ENCODE peak calls at places on chromosome 12, in seven cellular contexts. S is OCI-LY7, Y is PC-9, Z is neural progenitor cell, J is HepG2, O is endothelial cell of umbilical vein, G is IMR-90. B is an unnamed sample.

GRCh38 chr12:56104815-56105476 is 587 bp downstream of the PA2G4 start:
- DNase-seq in J (no peak), G (no peak), S (peak; percentile 47), O (peak; percentile 32), Z (no peak), Y (no peak), B (no peak)

GRCh38 chr12:53754196-53754595 is 2.4 kb upstream of the CISTR start:
- DNase-seq in G (no peak), Z (no peak), S (peak; percentile 81), Y (no peak), O (no peak), J (no peak), B (no peak)

GRCh38 chr12:70646850-70647249 is 9.6 kb upstream of the PTPRB start:
- DNase-seq in Z (no peak), S (no peak), J (no peak), O (peak; percentile 41), Y (no peak), G (peak; percentile 85), B (no peak)

GRCh38 chr12:47985596-47986265 is 18.5 kb downstream of the COL2A1 start:
- DNase-seq in G (no peak), O (no peak), Z (no peak), S (no peak), J (no peak), Y (no peak), B (peak; percentile 71)

GRCh38 chr12:88958153-88958552 is 377.9 kb upstream of the KITLG start:
- DNase-seq in S (no peak), O (no peak), G (no peak), Y (no peak), Z (no peak), J (peak; percentile 46), B (no peak)

GRCh38 chr12:95838125-95838524 is 20.6 kb upstream of the SNRPF start:
- DNase-seq in S (no peak), G (peak; percentile 72), Y (peak; percentile 24), J (peak; percentile 49), Z (no peak), O (peak; percentile 8), B (no peak)

GRCh38 chr12:91778938-91779400 is 366.7 kb downstream of the BTG1 start:
- DNase-seq in S (no peak), G (peak; percentile 88), Z (no peak), J (peak; percentile 29), O (peak; percentile 55), Y (peak; percentile 61), B (peak; percentile 51)

GRCh38 chr12:23098110-23099049 is 473.4 kb downstream of the ETNK1 start:
- DNase-seq in J (no peak), G (no peak), O (no peak), Z (no peak), Y (no peak), S (no peak), B (no peak)

GRCh38 chr12:109387425-109388166 is 39.9 kb downstream of the MYO1H start:
- DNase-seq in Y (peak; percentile 4), J (peak; percentile 73), G (peak; percentile 13), S (peak; percentile 57), O (peak; percentile 16), Z (peak; percentile 57), B (no peak)

GRCh38 chr12:131754184-131754583 is 43.3 kb downstream of the SFSWAP start:
- DNase-seq in S (no peak), Y (no peak), G (no peak), Z (no peak), J (no peak), O (no peak), B (peak; percentile 17)
- H3K4me1 ChIP-seq in S (no peaks in the 10 kb centered on the region), Y (no peaks in the 10 kb centered on the region), G (no peaks in the 10 kb centered on the region), Z (peaks cover 6% of the 10 kb centered on the region), J (no peaks in the 10 kb centered on the region), O (no peaks in the 10 kb centered on the region), B (no peaks in the 10 kb centered on the region)

DNA sequence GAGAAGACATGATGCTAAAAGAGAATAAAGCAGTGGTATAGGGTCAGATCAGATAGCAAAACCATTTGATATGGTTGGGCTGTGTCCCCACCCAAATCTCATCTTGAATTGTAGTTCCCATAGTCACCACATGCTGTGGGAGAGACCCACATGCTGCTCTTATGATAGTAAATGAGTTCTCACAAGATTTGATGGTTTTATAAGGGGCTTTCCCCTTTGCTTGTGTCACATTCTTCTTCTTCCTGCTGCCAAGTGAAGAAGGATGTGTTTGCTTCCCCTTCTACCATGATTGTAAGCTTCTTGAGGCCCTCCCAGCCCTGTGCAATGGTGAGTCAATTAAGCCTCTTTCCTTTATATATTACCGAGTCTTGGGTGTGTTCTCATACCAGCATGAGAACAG is 49.4 kb downstream of the SLC16A7 start:
- DNase-seq in J (no peak), Y (no peak), O (no peak), G (no peak), S (no peak), Z (no peak), B (no peak)
- TF ChIP-seq CTCF in J (no peak), Y (no peak), O (no peak), G (no peak), S (no peak), Z (no peak), B (no peak)

DNA sequence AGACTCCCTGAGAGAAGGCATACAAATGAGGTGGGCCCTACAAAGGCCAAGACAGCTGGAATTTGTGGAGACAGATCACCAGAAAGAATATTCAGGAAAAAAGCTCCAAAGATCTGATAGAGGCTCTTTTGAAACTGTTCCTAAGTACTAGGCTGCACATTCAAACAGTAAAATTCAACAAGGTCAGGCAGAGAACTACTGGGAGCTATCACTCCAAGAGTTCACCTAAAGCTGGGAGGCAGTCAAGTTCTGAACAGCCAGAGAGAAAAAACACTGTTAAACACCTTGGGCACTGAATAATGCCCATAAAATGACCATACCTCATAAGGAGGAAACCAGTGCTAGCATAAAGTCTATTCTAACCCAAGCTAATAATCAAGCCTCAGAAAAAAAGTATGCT is 28.6 kb downstream of the MED13L start:
- DNase-seq in J (no peak), G (no peak), Z (no peak), S (no peak), O (no peak), Y (no peak), B (no peak)
- H4K20me1 ChIP-seq in J (peaks cover 11% of the 10 kb centered on the region), G (peaks cover 73% of the 10 kb centered on the region), Z (peaks cover 53% of the 10 kb centered on the region), S (peaks cover 6% of the 10 kb centered on the region), O (peaks cover 37% of the 10 kb centered on the region), Y (peaks cover 21% of the 10 kb centered on the region), B (peaks cover 70% of the 10 kb centered on the region)

GRCh38 chr12:7083125-7083524 is 9.1 kb downstream of the C1R start:
- DNase-seq in O (no peak), S (no peak), G (no peak), Z (no peak), Y (no peak), J (no peak), B (no peak)
- H3K4me1 ChIP-seq in O (no peaks in the 10 kb centered on the region), S (no peaks in the 10 kb centered on the region), G (peaks cover 8% of the 10 kb centered on the region), Z (no peaks in the 10 kb centered on the region), Y (peaks cover 19% of the 10 kb centered on the region), J (peaks cover 25% of the 10 kb centered on the region), B (peaks cover 19% of the 10 kb centered on the region)